ENCODE peak calls at places on chromosomes 3 and 15, in five cellular contexts. One of them, this sample, is unnamed.

GRCh38 chr15:34791701-34792100 is 3.6 kb downstream of the ACTC1 start:
- DNase-seq in stimulated activated CD4-positive, alpha-beta T cell treated with anti-CD3 and anti-CD28 coated beads, Interleukin-2, amount 100 ng/mL, for 48 hours: no peak
- DNase-seq in NCI-H748 treated with DMSO at 0.1 percent for 48 hours: no peak
- DNase-seq in adrenal gland: no peak
- DNase-seq in NCI-H1417: no peak
- DNase-seq in this sample: no peak

GRCh38 chr3:174957081-174957480 is 97.9 kb downstream of the NAALADL2 start:
- DNase-seq in stimulated activated CD4-positive, alpha-beta T cell treated with anti-CD3 and anti-CD28 coated beads, Interleukin-2, amount 100 ng/mL, for 48 hours: no peak
- DNase-seq in NCI-H748 treated with DMSO at 0.1 percent for 48 hours: no peak
- DNase-seq in adrenal gland: no peak
- DNase-seq in NCI-H1417: no peak
- DNase-seq in this sample: no peak

GRCh38 chr3:43866529-43867353 is 176.0 kb downstream of the ABHD5 start:
- DNase-seq in stimulated activated CD4-positive, alpha-beta T cell treated with anti-CD3 and anti-CD28 coated beads, Interleukin-2, amount 100 ng/mL, for 48 hours: no peak
- DNase-seq in NCI-H748 treated with DMSO at 0.1 percent for 48 hours: no peak
- DNase-seq in adrenal gland: no peak
- DNase-seq in NCI-H1417: no peak
- DNase-seq in this sample: no peak

GRCh38 chr3:27888562-27888961 is 166.4 kb upstream of the EOMES start:
- DNase-seq in stimulated activated CD4-positive, alpha-beta T cell treated with anti-CD3 and anti-CD28 coated beads, Interleukin-2, amount 100 ng/mL, for 48 hours: no peak
- DNase-seq in NCI-H748 treated with DMSO at 0.1 percent for 48 hours: no peak
- DNase-seq in adrenal gland: no peak
- DNase-seq in NCI-H1417: no peak
- DNase-seq in this sample: no peak

GRCh38 chr15:74657846-74658245 is 38.0 kb downstream of the EDC3 start:
- DNase-seq in stimulated activated CD4-positive, alpha-beta T cell treated with anti-CD3 and anti-CD28 coated beads, Interleukin-2, amount 100 ng/mL, for 48 hours: no peak
- DNase-seq in NCI-H748 treated with DMSO at 0.1 percent for 48 hours: no peak
- DNase-seq in adrenal gland: no peak
- DNase-seq in NCI-H1417: no peak
- DNase-seq in this sample: no peak

GRCh38 chr15:89332446-89332845 is 2.2 kb downstream of the POLG start:
- DNase-seq in stimulated activated CD4-positive, alpha-beta T cell treated with anti-CD3 and anti-CD28 coated beads, Interleukin-2, amount 100 ng/mL, for 48 hours: no peak
- DNase-seq in NCI-H748 treated with DMSO at 0.1 percent for 48 hours: no peak
- DNase-seq in adrenal gland: no peak
- DNase-seq in NCI-H1417: no peak
- DNase-seq in this sample: no peak

GRCh38 chr3:178436773-178437172 is 99.5 kb upstream of the KCNMB2 start:
- DNase-seq in stimulated activated CD4-positive, alpha-beta T cell treated with anti-CD3 and anti-CD28 coated beads, Interleukin-2, amount 100 ng/mL, for 48 hours: no peak
- DNase-seq in NCI-H748 treated with DMSO at 0.1 percent for 48 hours: peak; percentile 42
- DNase-seq in adrenal gland: no peak
- DNase-seq in NCI-H1417: peak; percentile 45
- DNase-seq in this sample: no peak

GRCh38 chr3:184766555-184767261 is 45.3 kb upstream of the VPS8 start:
- DNase-seq in stimulated activated CD4-positive, alpha-beta T cell treated with anti-CD3 and anti-CD28 coated beads, Interleukin-2, amount 100 ng/mL, for 48 hours: no peak
- DNase-seq in NCI-H748 treated with DMSO at 0.1 percent for 48 hours: no peak
- DNase-seq in adrenal gland: no peak
- DNase-seq in NCI-H1417: peak; percentile 37
- DNase-seq in this sample: no peak

GRCh38 chr3:157606392-157607197 is 103.4 kb upstream of the VEPH1 start:
- DNase-seq in stimulated activated CD4-positive, alpha-beta T cell treated with anti-CD3 and anti-CD28 coated beads, Interleukin-2, amount 100 ng/mL, for 48 hours: peak; percentile 59
- DNase-seq in NCI-H748 treated with DMSO at 0.1 percent for 48 hours: no peak
- DNase-seq in adrenal gland: peak; percentile 51
- DNase-seq in NCI-H1417: peak; percentile 28
- DNase-seq in this sample: peak; percentile 31

GRCh38 chr3:152719264-152719663 is 115.7 kb upstream of the P2RY1 start:
- DNase-seq in stimulated activated CD4-positive, alpha-beta T cell treated with anti-CD3 and anti-CD28 coated beads, Interleukin-2, amount 100 ng/mL, for 48 hours: no peak
- DNase-seq in NCI-H748 treated with DMSO at 0.1 percent for 48 hours: no peak
- DNase-seq in adrenal gland: no peak
- DNase-seq in NCI-H1417: no peak
- DNase-seq in this sample: no peak

GRCh38 chr15:23467110-23467600 is 20.1 kb upstream of the GOLGA6L2 start:
- DNase-seq in stimulated activated CD4-positive, alpha-beta T cell treated with anti-CD3 and anti-CD28 coated beads, Interleukin-2, amount 100 ng/mL, for 48 hours: no peak
- DNase-seq in NCI-H748 treated with DMSO at 0.1 percent for 48 hours: peak; percentile 14
- DNase-seq in adrenal gland: no peak
- DNase-seq in NCI-H1417: peak; percentile 1
- DNase-seq in this sample: no peak

GRCh38 chr3:180416111-180416541 is 185.8 kb upstream of the TTC14 start:
- DNase-seq in stimulated activated CD4-positive, alpha-beta T cell treated with anti-CD3 and anti-CD28 coated beads, Interleukin-2, amount 100 ng/mL, for 48 hours: no peak
- DNase-seq in NCI-H748 treated with DMSO at 0.1 percent for 48 hours: no peak
- DNase-seq in adrenal gland: no peak
- DNase-seq in NCI-H1417: no peak
- DNase-seq in this sample: no peak

GRCh38 chr3:53936347-53936746 is 44.7 kb upstream of the SELENOK start:
- DNase-seq in stimulated activated CD4-positive, alpha-beta T cell treated with anti-CD3 and anti-CD28 coated beads, Interleukin-2, amount 100 ng/mL, for 48 hours: no peak
- DNase-seq in NCI-H748 treated with DMSO at 0.1 percent for 48 hours: no peak
- DNase-seq in adrenal gland: no peak
- DNase-seq in NCI-H1417: no peak
- DNase-seq in this sample: no peak

GRCh38 chr3:19489936-19490335 is 341.6 kb downstream of the KCNH8 start:
- DNase-seq in stimulated activated CD4-positive, alpha-beta T cell treated with anti-CD3 and anti-CD28 coated beads, Interleukin-2, amount 100 ng/mL, for 48 hours: no peak
- DNase-seq in NCI-H748 treated with DMSO at 0.1 percent for 48 hours: no peak
- DNase-seq in adrenal gland: no peak
- DNase-seq in NCI-H1417: no peak
- DNase-seq in this sample: no peak

GRCh38 chr3:105834768-105835167 is 34.0 kb downstream of the CBLB start:
- DNase-seq in stimulated activated CD4-positive, alpha-beta T cell treated with anti-CD3 and anti-CD28 coated beads, Interleukin-2, amount 100 ng/mL, for 48 hours: no peak
- DNase-seq in NCI-H748 treated with DMSO at 0.1 percent for 48 hours: no peak
- DNase-seq in adrenal gland: no peak
- DNase-seq in NCI-H1417: no peak
- DNase-seq in this sample: no peak

GRCh38 chr15:29887719-29888118 is 65.5 kb upstream of the TJP1 start:
- DNase-seq in stimulated activated CD4-positive, alpha-beta T cell treated with anti-CD3 and anti-CD28 coated beads, Interleukin-2, amount 100 ng/mL, for 48 hours: no peak
- DNase-seq in NCI-H748 treated with DMSO at 0.1 percent for 48 hours: no peak
- DNase-seq in adrenal gland: no peak
- DNase-seq in NCI-H1417: no peak
- DNase-seq in this sample: no peak

GRCh38 chr3:71339049-71339448 is 244.5 kb downstream of the FOXP1 start:
- DNase-seq in stimulated activated CD4-positive, alpha-beta T cell treated with anti-CD3 and anti-CD28 coated beads, Interleukin-2, amount 100 ng/mL, for 48 hours: no peak
- DNase-seq in NCI-H748 treated with DMSO at 0.1 percent for 48 hours: no peak
- DNase-seq in adrenal gland: no peak
- DNase-seq in NCI-H1417: peak; percentile 50
- DNase-seq in this sample: no peak

GRCh38 chr15:79680721-79681120 is 216.1 kb downstream of the MTHFS start:
- DNase-seq in stimulated activated CD4-positive, alpha-beta T cell treated with anti-CD3 and anti-CD28 coated beads, Interleukin-2, amount 100 ng/mL, for 48 hours: no peak
- DNase-seq in NCI-H748 treated with DMSO at 0.1 percent for 48 hours: no peak
- DNase-seq in adrenal gland: no peak
- DNase-seq in NCI-H1417: no peak
- DNase-seq in this sample: no peak

GRCh38 chr15:68014219-68014618 is 39.9 kb upstream of the PIAS1 start:
- DNase-seq in stimulated activated CD4-positive, alpha-beta T cell treated with anti-CD3 and anti-CD28 coated beads, Interleukin-2, amount 100 ng/mL, for 48 hours: no peak
- DNase-seq in NCI-H748 treated with DMSO at 0.1 percent for 48 hours: no peak
- DNase-seq in adrenal gland: no peak
- DNase-seq in NCI-H1417: no peak
- DNase-seq in this sample: no peak

This sample was measured in central memory CD8-positive, alpha-beta T cell.